ENCODE peak calls at places on chromosomes 16 and 17, in five cellular contexts. U is right lobe of liver; K is heart left ventricle; T is progenitor cell of endocrine pancreas; W is CD4-positive, alpha-beta T cell. E is an unnamed sample.

GRCh38 chr17:81902023-81902652 is at the start of gene NPB:
- DNase-seq in U (peak), K (peak), T (no peak), W (no peak), E (peak)

GRCh38 chr17:42409467-42410351 is 13.3 kb downstream of the CAVIN1 start:
- DNase-seq in U (no peak), K (no peak), T (no peak), W (no peak), E (no peak)

GRCh38 chr17:29710891-29711418 is 88.2 kb upstream of the CORO6 start:
- DNase-seq in U (no peak), K (no peak), T (no peak), W (no peak), E (no peak)

GRCh38 chr16:87330257-87330624 is 13.0 kb upstream of the C16orf95 start:
- DNase-seq in U (no peak), K (peak), T (no peak), W (no peak), E (peak)

GRCh38 chr16:27529962-27530361 is 19.8 kb downstream of the GTF3C1 start:
- DNase-seq in U (no peak), K (no peak), T (no peak), W (no peak), E (no peak)

GRCh38 chr16:27690604-27691003 is 140.7 kb downstream of the KATNIP start:
- DNase-seq in U (no peak), K (no peak), T (no peak), W (no peak), E (no peak)

GRCh38 chr16:72475688-72476087 is 303.7 kb upstream of the PMFBP1 start:
- DNase-seq in U (no peak), K (no peak), T (no peak), W (no peak), E (no peak)

GRCh38 chr17:63435681-63436522 is 10.2 kb downstream of the CYB561 start:
- DNase-seq in U (no peak), K (no peak), T (no peak), W (no peak), E (no peak)

GRCh38 chr17:5902671-5903070 is 167.5 kb upstream of the WSCD1 start:
- DNase-seq in U (no peak), K (no peak), T (no peak), W (no peak), E (no peak)

GRCh38 chr16:89902980-89903379 is 15.7 kb upstream of the MC1R start:
- DNase-seq in U (no peak), K (no peak), T (no peak), W (no peak), E (no peak)

GRCh38 chr16:10968509-10968908 is 24.1 kb downstream of the CLEC16A start:
- DNase-seq in U (no peak), K (no peak), T (no peak), W (no peak), E (no peak)

GRCh38 chr16:23905027-23905426 is 69.2 kb downstream of the PRKCB start:
- DNase-seq in U (no peak), K (no peak), T (no peak), W (no peak), E (no peak)

GRCh38 chr16:85390511-85391174 is 222.5 kb upstream of the GSE1 start:
- DNase-seq in U (peak), K (peak), T (no peak), W (no peak), E (peak)

GRCh38 chr17:27473748-27474609 is 17.7 kb downstream of the KSR1 start:
- DNase-seq in U (peak), K (no peak), T (no peak), W (peak), E (no peak)

GRCh38 chr17:72305472-72305871 is 184.7 kb downstream of the SOX9 start:
- DNase-seq in U (no peak), K (no peak), T (no peak), W (no peak), E (no peak)

GRCh38 chr17:46964315-46965265 is 14.5 kb downstream of the RPRML start:
- DNase-seq in U (no peak), K (no peak), T (no peak), W (no peak), E (no peak)

GRCh38 chr16:68744744-68745280 is 7.7 kb downstream of the CDH1 start:
- DNase-seq in U (no peak), K (no peak), T (peak), W (no peak), E (no peak)

GRCh38 chr17:79023886-79024771 is at the start of gene C1QTNF1:
- DNase-seq in U (peak), K (peak), T (peak), W (no peak), E (peak)

GRCh38 chr16:65760874-65761273 is 605.6 kb upstream of the CDH5 start:
- DNase-seq in U (no peak), K (no peak), T (no peak), W (no peak), E (no peak)

GRCh38 chr17:34725008-34725407 is 145.6 kb downstream of the TMEM132E start:
- DNase-seq in U (no peak), K (no peak), T (no peak), W (no peak), E (no peak)

GRCh38 chr16:2296662-2297505 is 29.0 kb upstream of the RNPS1 start:
- DNase-seq in U (peak), K (no peak), T (no peak), W (no peak), E (peak)

GRCh38 chr16:88970095-88970494 is 6.9 kb downstream of the CBFA2T3 start:
- DNase-seq in U (no peak), K (no peak), T (no peak), W (no peak), E (no peak)

GRCh38 chr16:75234856-75235696 is 16.3 kb downstream of the CTRB1 start:
- DNase-seq in U (no peak), K (no peak), T (no peak), W (no peak), E (no peak)

GRCh38 chr17:74513987-74514631 is 17.2 kb downstream of the CD300LB start:
- DNase-seq in U (no peak), K (no peak), T (no peak), W (no peak), E (peak)

GRCh38 chr17:40110026-40110425 is 9.6 kb upstream of the NR1D1 start:
- DNase-seq in U (no peak), K (no peak), T (no peak), W (no peak), E (no peak)

GRCh38 chr17:7858487-7858832 is 657 bp downstream of the CYB5D1 start:
- DNase-seq in U (peak), K (peak), T (no peak), W (no peak), E (peak)
- TF ChIP-seq CTCF in U (peak), K (peak), T (peak), W (no peak), E (peak)

DNA sequence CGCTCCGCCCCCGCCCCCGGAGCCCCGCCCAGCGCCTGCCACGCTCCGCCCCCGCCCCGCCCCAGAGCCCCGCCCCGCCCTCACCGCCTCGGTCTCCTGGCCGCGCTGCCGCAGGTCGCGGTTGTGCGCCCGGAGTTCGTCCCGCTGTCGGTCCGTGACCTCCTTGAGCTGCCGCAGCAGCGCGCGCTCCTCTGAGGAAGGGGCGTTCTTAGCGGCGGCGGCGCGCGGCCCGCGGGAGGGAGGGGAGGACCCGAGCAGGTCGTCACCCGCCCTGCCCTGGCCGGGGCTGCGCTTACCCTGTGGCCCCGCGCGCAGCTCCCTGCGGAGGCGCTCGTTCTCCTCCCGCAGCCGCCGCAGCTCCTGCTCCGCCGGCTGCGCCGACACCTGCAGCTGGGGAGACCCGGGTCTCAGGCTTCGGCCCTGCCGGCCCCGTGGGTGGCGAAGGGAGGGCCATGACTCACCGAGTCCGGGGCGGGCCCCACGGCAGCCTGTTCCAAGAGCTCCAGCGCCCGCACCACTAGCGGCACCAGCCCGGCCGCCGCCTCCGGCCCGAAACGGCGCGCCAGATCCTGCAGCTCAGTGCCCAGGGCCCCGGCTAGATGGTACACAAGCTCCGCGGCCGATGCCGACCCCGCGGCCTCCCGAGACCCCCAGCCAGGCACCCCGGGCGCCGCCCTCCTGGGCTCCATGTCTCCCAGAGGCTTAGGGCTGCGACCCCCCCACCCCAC is 386 bp downstream of the RILP start:
- DNase-seq in U (peak), K (peak), T (no peak), W (peak), E (peak)
- TF ChIP-seq CTCF in U (no peak), K (no peak), T (peak), W (peak), E (no peak)

GRCh38 chr16:47132310-47132709 is 11.4 kb downstream of the NETO2 start:
- DNase-seq in U (no peak), K (no peak), T (no peak), W (no peak), E (no peak)
- TF ChIP-seq CTCF in U (no peak), K (no peak), T (no peak), W (no peak), E (no peak)

GRCh38 chr17:18182978-18183333 is 672 bp upstream of the ALKBH5 start:
- DNase-seq in U (peak), K (peak), T (peak), W (peak), E (peak)

GRCh38 chr17:18185391-18185790 is 1.8 kb downstream of the ALKBH5 start:
- DNase-seq in U (no peak), K (no peak), T (no peak), W (no peak), E (no peak)

GRCh38 chr17:18184143-18185007 is 747 bp downstream of the ALKBH5 start:
- DNase-seq in U (peak), K (peak), T (no peak), W (peak), E (peak)

GRCh38 chr17:18182190-18182977 is 1.2 kb upstream of the ALKBH5 start:
- DNase-seq in U (peak), K (no peak), T (peak), W (no peak), E (no peak)

GRCh38 chr17:18183334-18184142 is at the start of gene ALKBH5:
- DNase-seq in U (peak), K (peak), T (peak), W (peak), E (peak)
- TF ChIP-seq CTCF in U (peak), K (peak), T (peak), W (peak), E (peak)